ENCODE peak calls at places on chromosomes 13 and 19, in five cellular contexts. Y is GM12892, C is GM12878, K is H1, I is K562. G is an unnamed sample.

GRCh38 chr13:49298903-49299605 is 51.3 kb downstream of the CDADC1 start:
- DNase-seq in Y (no peak), C (no peak), K (peak), I (no peak), G (no peak)

GRCh38 chr13:78317030-78317429 is 286.3 kb downstream of the POU4F1 start:
- DNase-seq in Y (no peak), C (no peak), K (no peak), I (no peak), G (no peak)

GRCh38 chr13:112446867-112447266 is 70.7 kb downstream of the SPACA7 start:
- DNase-seq in Y (no peak), C (no peak), K (no peak), I (no peak), G (no peak)

GRCh38 chr13:50722437-50723125 is 120.9 kb downstream of the DLEU7 start:
- DNase-seq in Y (no peak), C (no peak), K (no peak), I (no peak), G (no peak)

GRCh38 chr19:49875801-49876421 is 1.2 kb downstream of the AKT1S1 start:
- DNase-seq in Y (no peak), C (no peak), K (peak), I (peak), G (no peak)

GRCh38 chr19:31356587-31357314 is 7.5 kb upstream of the TSHZ3 start:
- DNase-seq in Y (no peak), C (no peak), K (peak), I (peak), G (no peak)

GRCh38 chr13:100269837-100270236 is 180.9 kb downstream of the PCCA start:
- DNase-seq in Y (no peak), C (no peak), K (no peak), I (no peak), G (no peak)

GRCh38 chr13:33057019-33057785 is 41.0 kb downstream of the KL start:
- DNase-seq in Y (peak), C (no peak), K (no peak), I (no peak), G (peak)

GRCh38 chr19:13765395-13766094 is 1.2 kb downstream of the MRI1 start:
- DNase-seq in Y (no peak), C (no peak), K (peak), I (no peak), G (no peak)

GRCh38 chr13:98143157-98143553 is 261 bp downstream of the FARP1 start:
- DNase-seq in Y (no peak), C (no peak), K (no peak), I (no peak), G (no peak)
- TF ChIP-seq TAF1 in Y (no peak), C (no peak), K (no peak), I (no peak), G (no peak)

GRCh38 chr19:56155124-56155687 is 14.1 kb downstream of the ZNF444 start:
- DNase-seq in Y (no peak), C (no peak), K (peak), I (peak), G (no peak)

GRCh38 chr19:56149656-56150038 is 8.6 kb downstream of the ZNF444 start:
- DNase-seq in Y (no peak), C (no peak), K (no peak), I (no peak), G (no peak)

GRCh38 chr19:56153507-56153906 is 12.4 kb downstream of the ZNF444 start:
- DNase-seq in Y (no peak), C (no peak), K (peak), I (no peak), G (no peak)

GRCh38 chr19:56150358-56150757 is 9.3 kb downstream of the ZNF444 start:
- DNase-seq in Y (no peak), C (no peak), K (no peak), I (no peak), G (no peak)

DNA sequence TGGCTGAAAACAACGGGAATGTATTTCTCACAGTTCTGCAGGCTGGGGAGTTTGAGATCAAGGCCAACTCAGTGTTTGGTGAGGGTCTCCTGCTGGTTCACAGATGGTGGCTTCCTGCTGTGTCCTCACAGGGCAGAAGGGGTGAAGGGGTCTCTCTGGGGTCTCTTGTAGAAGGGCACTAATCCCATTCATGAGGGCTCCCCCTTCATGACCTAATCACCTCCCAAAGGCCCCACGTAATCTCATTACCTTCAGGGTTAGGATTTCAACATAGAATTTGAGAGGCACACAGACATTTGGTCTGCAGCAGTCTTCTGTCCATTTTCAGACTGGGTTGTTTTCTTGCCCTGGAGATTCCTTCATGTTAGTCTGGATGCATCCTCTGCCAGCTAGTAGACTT is 11.6 kb downstream of the ZNF444 start:
- DNase-seq in Y (no peak), C (no peak), K (no peak), I (no peak), G (no peak)
- TF ChIP-seq POLR2AphosphoS5 in Y (no peak), C (no peak), K (no peak), I (no peak), G (no peak)

GRCh38 chr13:98172570-98173405 is 4.3 kb downstream of the RNF113B start:
- DNase-seq in Y (no peak), C (no peak), K (no peak), I (no peak), G (no peak)
- TF ChIP-seq TAF1 in Y (no peak), C (no peak), K (no peak), I (no peak), G (no peak)

DNA sequence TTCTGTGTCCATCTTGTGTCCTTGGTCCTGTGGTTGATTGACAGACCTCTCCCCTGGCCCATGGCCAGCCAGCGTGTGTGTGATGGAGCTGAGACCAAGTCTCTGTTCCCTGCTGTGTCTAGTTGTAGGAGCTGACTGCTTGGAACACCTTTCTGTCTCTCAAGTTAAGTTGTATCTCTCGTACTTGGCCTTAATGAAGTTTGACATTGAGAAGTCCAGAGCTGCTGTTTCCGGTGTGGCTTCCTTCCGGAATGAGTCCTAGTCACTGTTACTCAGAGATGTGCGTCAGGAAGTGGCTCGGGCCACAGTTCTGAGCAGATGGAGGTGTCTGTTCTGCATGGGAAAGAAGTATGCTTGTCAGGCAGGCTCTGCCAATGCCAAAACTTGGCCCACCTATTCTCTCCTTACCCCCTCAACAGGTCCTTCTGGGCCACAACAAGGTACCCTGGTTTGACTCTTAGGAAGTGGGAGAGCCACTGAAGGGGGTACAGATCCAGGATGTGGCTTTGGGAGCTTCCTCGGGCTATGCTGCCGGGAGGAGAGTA is 54.3 kb downstream of the GATAD2A start:
- DNase-seq in Y (no peak), C (no peak), K (no peak), I (no peak), G (no peak)
- TF ChIP-seq POLR2AphosphoS5 in Y (no peak), C (no peak), K (no peak), I (no peak), G (peak)

GRCh38 chr19:43966079-43966694 is 15.2 kb downstream of the ZNF221 start:
- DNase-seq in Y (no peak), C (no peak), K (no peak), I (no peak), G (no peak)
- TF ChIP-seq TAF1 in Y (no peak), C (no peak), K (no peak), I (no peak), G (no peak)

GRCh38 chr13:60679131-60679530 is 282.1 kb downstream of the TDRD3 start:
- DNase-seq in Y (no peak), C (no peak), K (no peak), I (no peak), G (no peak)

DNA sequence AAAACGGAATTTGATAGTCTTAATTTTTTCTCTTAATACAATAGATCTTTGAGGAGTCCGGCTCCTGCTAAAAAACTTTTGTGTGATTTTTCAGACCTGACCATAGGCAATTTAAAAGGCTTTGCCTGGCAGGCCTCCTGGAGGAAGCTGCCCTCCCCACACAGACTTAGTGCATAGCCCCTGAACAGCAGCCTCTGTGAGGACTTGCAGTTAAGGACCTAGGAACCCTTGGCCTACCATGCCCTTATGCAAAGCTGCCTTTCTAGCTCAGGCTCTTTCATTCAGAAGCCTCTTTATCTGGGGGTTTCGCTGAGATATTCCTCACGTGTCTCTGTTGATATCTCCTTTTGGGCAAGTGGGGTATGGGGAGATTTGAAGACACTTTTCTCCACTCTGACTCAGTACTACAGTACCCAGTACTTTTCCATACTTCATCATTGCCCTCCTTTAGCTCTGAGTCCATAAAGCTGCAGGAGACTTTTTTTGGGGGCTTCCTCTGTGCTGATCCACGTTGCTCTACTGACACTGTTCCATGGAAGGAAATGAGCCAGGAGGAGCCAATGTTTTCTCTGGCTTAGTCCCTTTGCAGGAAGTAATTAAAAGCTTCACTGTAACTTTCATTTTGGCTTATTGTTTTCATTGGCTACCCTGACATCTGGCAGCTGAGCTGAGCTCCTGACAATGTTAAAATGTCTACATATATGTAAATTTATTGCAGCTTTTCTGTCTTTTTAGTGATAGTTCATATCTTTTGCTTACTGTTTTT is 283.1 kb downstream of the TDRD3 start:
- DNase-seq in Y (no peak), C (no peak), K (no peak), I (no peak), G (no peak)
- TF ChIP-seq POLR2AphosphoS5 in Y (no peak), C (no peak), K (peak), I (no peak), G (no peak)

GRCh38 chr13:94640676-94641075 is 39.0 kb downstream of the GPR180 start:
- DNase-seq in Y (no peak), C (no peak), K (no peak), I (no peak), G (no peak)

GRCh38 chr13:94636942-94637578 is 35.4 kb downstream of the GPR180 start:
- DNase-seq in Y (no peak), C (no peak), K (no peak), I (no peak), G (no peak)

GRCh38 chr13:94646904-94647303 is 45.2 kb downstream of the GPR180 start:
- DNase-seq in Y (no peak), C (peak), K (no peak), I (no peak), G (no peak)

DNA sequence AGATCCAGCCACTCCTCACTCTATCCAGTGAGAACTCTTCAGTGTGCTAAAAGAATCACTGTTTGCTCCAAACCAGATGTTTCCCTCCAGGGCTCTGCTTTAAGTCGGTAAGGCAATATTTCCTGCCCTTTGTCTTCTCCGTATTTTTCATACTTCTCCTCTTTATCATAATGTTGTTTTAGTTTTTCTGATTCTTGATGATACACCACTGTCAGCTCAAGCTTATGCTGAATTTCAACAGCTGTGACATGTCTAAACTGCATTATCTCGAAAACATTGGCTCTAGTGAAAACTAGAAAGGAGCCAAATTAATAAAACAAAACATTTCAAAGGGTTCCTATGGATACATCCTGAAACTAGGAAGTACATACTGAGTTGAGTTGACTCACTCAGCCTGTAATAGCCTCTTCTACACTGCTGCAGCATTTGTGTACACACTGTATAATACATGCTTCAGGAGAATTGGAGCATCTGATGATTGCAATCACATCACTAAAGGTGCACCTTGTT is 39.8 kb downstream of the GPR180 start:
- DNase-seq in Y (no peak), C (no peak), K (no peak), I (no peak), G (no peak)
- TF ChIP-seq TAF1 in Y (no peak), C (no peak), K (no peak), I (no peak), G (no peak)

GRCh38 chr19:1274081-1274851 is 1.1 kb upstream of the FAM174C start:
- DNase-seq in Y (no peak), C (no peak), K (no peak), I (no peak), G (no peak)

GRCh38 chr19:1272423-1273262 is 2.7 kb upstream of the FAM174C start:
- DNase-seq in Y (no peak), C (no peak), K (no peak), I (no peak), G (no peak)

GRCh38 chr19:1271528-1272422 is 2.6 kb downstream of the CIRBP start:
- DNase-seq in Y (no peak), C (no peak), K (no peak), I (no peak), G (no peak)

GRCh38 chr19:1274852-1275259 is 474 bp upstream of the FAM174C start:
- DNase-seq in Y (no peak), C (no peak), K (peak), I (no peak), G (no peak)

DNA sequence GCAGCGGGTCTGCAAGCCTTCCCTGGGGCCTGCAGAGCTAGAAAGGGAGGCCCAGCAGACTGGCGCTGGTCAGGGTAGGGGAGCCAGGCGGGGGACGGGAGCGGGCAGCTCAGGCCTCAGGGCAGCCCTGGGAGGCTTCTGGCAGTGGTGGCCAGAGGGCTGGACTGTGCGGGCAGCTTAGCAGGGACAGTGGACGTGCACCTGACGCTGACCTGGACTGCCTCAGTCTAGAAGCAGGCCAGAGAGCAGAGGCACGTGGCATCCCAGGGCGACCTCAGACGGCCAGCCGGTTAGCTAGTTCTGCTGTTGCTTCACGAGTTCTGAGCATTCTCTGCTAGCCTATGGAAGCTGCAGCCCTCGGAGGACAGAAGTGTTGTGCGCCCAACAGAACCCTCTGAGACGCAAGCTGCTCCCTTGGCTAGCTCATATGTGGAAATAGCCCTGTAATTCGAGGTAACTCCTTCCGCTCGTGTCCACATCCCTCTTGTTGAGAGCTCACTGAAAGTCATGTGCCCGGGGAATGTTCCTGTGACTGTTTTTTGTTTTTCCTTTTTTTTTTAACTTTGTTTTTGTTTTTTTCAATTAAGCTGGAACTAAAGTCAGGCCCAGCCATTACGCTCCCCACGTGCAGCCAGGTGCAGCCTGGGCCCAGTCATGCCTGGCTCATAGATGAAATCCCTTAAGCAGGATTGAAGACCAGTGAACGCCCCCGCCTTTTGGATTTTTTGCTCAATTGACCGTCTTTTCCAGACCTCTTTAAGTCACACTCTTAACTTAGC is 1.9 kb upstream of the FAM174C start:
- DNase-seq in Y (no peak), C (no peak), K (no peak), I (no peak), G (no peak)
- TF ChIP-seq POLR2AphosphoS5 in Y (peak), C (peak), K (peak), I (no peak), G (peak)

DNA sequence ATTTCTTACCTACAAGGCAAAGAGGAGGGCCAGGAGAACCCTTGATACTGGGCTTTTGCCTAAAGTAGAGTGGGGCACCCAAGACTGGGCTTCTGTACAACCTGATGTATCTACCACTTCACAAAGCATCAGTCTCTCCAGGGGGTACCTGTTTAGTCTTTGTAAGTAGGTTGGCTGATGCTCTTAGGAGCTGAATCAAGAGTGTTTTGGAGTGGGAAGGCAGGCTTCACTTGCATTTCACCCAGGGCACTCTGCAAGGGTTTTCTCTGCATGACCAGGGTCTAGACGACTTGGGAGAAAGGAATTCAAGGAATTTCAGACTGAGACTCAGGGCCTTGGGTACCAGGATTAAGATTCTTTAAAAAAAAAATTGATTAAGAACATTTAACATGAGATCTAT is 361.5 kb downstream of the RFC3 start:
- DNase-seq in Y (no peak), C (no peak), K (no peak), I (no peak), G (no peak)
- TF ChIP-seq TAF1 in Y (no peak), C (no peak), K (no peak), I (no peak), G (no peak)

G was measured in GM12891.